ENCODE peak calls at places on chromosomes 16 and 17, in five cellular contexts. G is NAMALWA, N is non-pigmented ciliary epithelial cell, A is NCI-H1417, P is EH. F is an unnamed sample.

GRCh38 chr16:57041182-57042156 is 50.9 kb upstream of the CPNE2 start:
- DNase-seq in P (no peak), A (no peak), G (peak; percentile 66), N (no peak), F (no peak)

GRCh38 chr16:85199069-85199725 is 86.9 kb upstream of the CIBAR2 start:
- DNase-seq in G (no peak), A (no peak), N (no peak), P (peak; percentile 84), F (no peak)

GRCh38 chr17:14792751-14793150 is 472.4 kb downstream of the PMP22 start:
- DNase-seq in G (no peak), A (no peak), P (peak; percentile 22), N (no peak), F (no peak)

GRCh38 chr17:3892095-3892998 is 506 bp downstream of the CAMKK1 start:
- DNase-seq in N (no peak), G (peak; percentile 41), P (peak; percentile 83), A (peak; percentile 64), F (peak; percentile 96)

GRCh38 chr16:24577167-24577566 is 37.8 kb downstream of the RBBP6 start:
- DNase-seq in G (no peak), P (peak; percentile 18), N (no peak), A (no peak), F (no peak)

GRCh38 chr17:68908045-68908444 is 47.1 kb downstream of the ABCA8 start:
- DNase-seq in A (no peak), P (no peak), N (no peak), G (no peak), F (no peak)

GRCh38 chr17:60392845-60393702 is 1.1 kb upstream of the USP32 start:
- DNase-seq in A (peak; percentile 79), P (peak; percentile 60), N (no peak), G (peak; percentile 54), F (peak; percentile 81)

GRCh38 chr16:17899141-17899540 is 428.4 kb upstream of the XYLT1 start:
- DNase-seq in P (no peak), N (no peak), G (no peak), A (no peak), F (no peak)

GRCh38 chr17:43952724-43953666 is 745 bp downstream of the PYY start:
- DNase-seq in G (no peak), N (no peak), P (no peak), A (peak; percentile 29), F (no peak)

GRCh38 chr17:47879028-47879585 is 16.9 kb upstream of the SP2 start:
- DNase-seq in N (peak; percentile 43), A (no peak), P (peak; percentile 69), G (no peak), F (no peak)

GRCh38 chr16:55176901-55177300 is 147.1 kb upstream of the IRX6 start:
- DNase-seq in G (no peak), P (no peak), N (no peak), A (no peak), F (no peak)

GRCh38 chr16:8751481-8752311 is 45.7 kb downstream of the TMEM186 start:
- DNase-seq in A (no peak), P (peak; percentile 85), G (no peak), N (peak; percentile 42), F (no peak)

GRCh38 chr16:87384162-87384999 is 805 bp upstream of the FBXO31 start:
- DNase-seq in G (peak; percentile 44), A (peak; percentile 65), N (no peak), P (no peak), F (no peak)

GRCh38 chr17:79645022-79645776 is 34.3 kb upstream of the RBFOX3 start:
- DNase-seq in P (no peak), A (no peak), N (no peak), G (no peak), F (no peak)

GRCh38 chr17:65227637-65228036 is 90.5 kb downstream of the RGS9 start:
- DNase-seq in P (no peak), G (no peak), N (no peak), A (peak; percentile 7), F (no peak)

GRCh38 chr17:82943751-82944150 is 103.9 kb upstream of the ZNF750 start:
- DNase-seq in A (no peak), P (no peak), G (no peak), N (no peak), F (no peak)

GRCh38 chr16:66335704-66336329 is 30.7 kb upstream of the CDH5 start:
- DNase-seq in P (peak; percentile 45), G (no peak), A (peak; percentile 93), N (peak; percentile 51), F (no peak)

F was measured in adrenal gland.